ENCODE peak calls at places on chromosomes 12 and 14, in seven cellular contexts. One of them, this sample, is unnamed.

GRCh38 chr12:3237154-3237520 is 160.0 kb downstream of the TSPAN9 start:
- DNase-seq in transverse colon: no peak
- DNase-seq in K562: no peak
- DNase-seq in spleen: no peak
- DNase-seq in suprapubic skin: no peak
- DNase-seq in GM12891: no peak
- DNase-seq in HCT116: no peak
- DNase-seq in this sample: no peak

GRCh38 chr14:59463773-59464650 is 1.2 kb downstream of the GPR135 start:
- DNase-seq in transverse colon: peak
- DNase-seq in GM12891: peak
- DNase-seq in K562: no peak
- DNase-seq in spleen: peak
- DNase-seq in suprapubic skin: no peak
- DNase-seq in HCT116: no peak
- DNase-seq in this sample: no peak

GRCh38 chr12:97313471-97314190 is 149.0 kb upstream of the RMST start:
- DNase-seq in GM12891: no peak
- DNase-seq in HCT116: no peak
- DNase-seq in K562: no peak
- DNase-seq in spleen: no peak
- DNase-seq in transverse colon: no peak
- DNase-seq in suprapubic skin: no peak
- DNase-seq in this sample: no peak

GRCh38 chr14:35879141-35879648 is 53.1 kb downstream of the BRMS1L start:
- DNase-seq in GM12891: no peak
- DNase-seq in K562: no peak
- DNase-seq in HCT116: no peak
- DNase-seq in transverse colon: no peak
- DNase-seq in spleen: no peak
- DNase-seq in suprapubic skin: no peak
- DNase-seq in this sample: no peak

GRCh38 chr14:24943024-24943423 is 106.9 kb downstream of the STXBP6 start:
- DNase-seq in spleen: no peak
- DNase-seq in HCT116: no peak
- DNase-seq in transverse colon: peak
- DNase-seq in suprapubic skin: peak
- DNase-seq in K562: no peak
- DNase-seq in GM12891: no peak
- DNase-seq in this sample: no peak

GRCh38 chr14:87152701-87153100 is 840.3 kb downstream of the GALC start:
- DNase-seq in transverse colon: no peak
- DNase-seq in spleen: no peak
- DNase-seq in HCT116: no peak
- DNase-seq in suprapubic skin: no peak
- DNase-seq in K562: no peak
- DNase-seq in GM12891: no peak
- DNase-seq in this sample: no peak

GRCh38 chr14:100896369-100897060 is 7.0 kb downstream of the RTL1 start:
- DNase-seq in K562: no peak
- DNase-seq in transverse colon: no peak
- DNase-seq in GM12891: no peak
- DNase-seq in suprapubic skin: peak
- DNase-seq in spleen: peak
- DNase-seq in HCT116: no peak
- DNase-seq in this sample: no peak

GRCh38 chr12:127162307-127162706 is 1104.7 kb upstream of the TMEM132C start:
- DNase-seq in suprapubic skin: no peak
- DNase-seq in HCT116: peak
- DNase-seq in transverse colon: no peak
- DNase-seq in GM12891: no peak
- DNase-seq in spleen: no peak
- DNase-seq in K562: peak
- DNase-seq in this sample: no peak

GRCh38 chr12:117085318-117085947 is 13.8 kb downstream of the TESC start:
- DNase-seq in GM12891: no peak
- DNase-seq in HCT116: no peak
- DNase-seq in transverse colon: no peak
- DNase-seq in suprapubic skin: no peak
- DNase-seq in K562: no peak
- DNase-seq in spleen: peak
- DNase-seq in this sample: no peak

GRCh38 chr14:95444132-95445129 is 72.0 kb downstream of the SYNE3 start:
- DNase-seq in transverse colon: no peak
- DNase-seq in suprapubic skin: no peak
- DNase-seq in GM12891: no peak
- DNase-seq in K562: no peak
- DNase-seq in HCT116: no peak
- DNase-seq in spleen: no peak
- DNase-seq in this sample: no peak

GRCh38 chr12:10190558-10191388 is 11.9 kb downstream of the TMEM52B start:
- DNase-seq in HCT116: peak
- DNase-seq in GM12891: peak
- DNase-seq in suprapubic skin: no peak
- DNase-seq in transverse colon: peak
- DNase-seq in spleen: no peak
- DNase-seq in K562: peak
- DNase-seq in this sample: no peak

GRCh38 chr14:94775082-94775874 is 5.4 kb upstream of the GSC start:
- DNase-seq in suprapubic skin: no peak
- DNase-seq in spleen: no peak
- DNase-seq in K562: no peak
- DNase-seq in HCT116: no peak
- DNase-seq in GM12891: no peak
- DNase-seq in transverse colon: no peak
- DNase-seq in this sample: no peak

GRCh38 chr14:92653162-92653651 is 95.2 kb downstream of the LGMN start:
- DNase-seq in transverse colon: no peak
- DNase-seq in K562: no peak
- DNase-seq in GM12891: no peak
- DNase-seq in spleen: no peak
- DNase-seq in suprapubic skin: no peak
- DNase-seq in HCT116: no peak
- DNase-seq in this sample: no peak

DNA sequence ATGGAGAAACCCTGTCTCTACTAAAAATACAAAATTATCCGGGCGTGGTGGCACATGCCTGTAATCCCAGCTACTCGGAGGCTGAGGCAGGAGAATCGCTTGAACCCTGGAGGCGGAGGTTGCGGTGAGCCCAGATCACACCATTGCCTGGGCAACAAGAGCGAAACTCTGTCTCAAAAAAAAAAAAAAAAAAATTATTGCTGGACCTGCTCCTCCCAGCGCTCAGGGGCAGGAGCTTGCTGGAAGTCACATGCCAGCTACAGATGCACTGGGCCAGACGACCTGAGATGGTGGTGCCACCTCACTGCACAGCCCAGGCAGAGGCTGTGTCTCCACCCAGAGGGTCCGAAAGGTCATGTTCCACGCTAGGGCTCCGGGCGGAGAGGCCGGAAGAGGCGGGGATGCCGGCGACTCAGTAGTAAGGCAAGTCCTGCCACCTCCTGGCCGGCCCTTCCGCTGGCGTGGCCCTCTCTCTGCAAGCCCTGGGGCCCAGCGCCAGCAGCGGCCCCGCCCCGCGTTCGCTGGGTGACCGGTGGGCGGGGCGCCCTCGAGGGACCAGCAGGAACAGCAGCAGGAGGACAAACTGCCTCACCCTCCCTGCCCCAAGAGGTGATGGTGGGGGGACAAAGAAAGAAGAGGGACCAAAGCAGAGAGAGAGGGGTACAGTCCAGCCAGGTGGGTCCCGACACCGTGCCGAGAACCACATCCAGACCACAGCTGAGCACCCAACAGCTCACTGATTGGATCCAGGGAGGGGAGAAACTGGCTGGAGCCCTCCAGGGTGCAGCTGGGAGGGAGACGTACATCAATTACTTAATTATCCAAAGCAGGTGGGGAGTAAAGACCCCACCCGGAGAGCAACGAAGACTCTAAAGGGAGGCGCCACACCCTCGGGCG is 3.6 kb upstream of the RHOF start:
- DNase-seq in K562: peak
- DNase-seq in suprapubic skin: peak
- DNase-seq in HCT116: peak
- DNase-seq in spleen: peak
- DNase-seq in GM12891: no peak
- DNase-seq in transverse colon: peak
- DNase-seq in this sample: peak
- TF ChIP-seq POLR2A in K562: peak
- TF ChIP-seq POLR2A in suprapubic skin: no peak
- TF ChIP-seq POLR2A in HCT116: peak
- TF ChIP-seq POLR2A in spleen: no peak
- TF ChIP-seq POLR2A in GM12891: no peak
- TF ChIP-seq POLR2A in transverse colon: peak
- TF ChIP-seq POLR2A in this sample: no peak

DNA sequence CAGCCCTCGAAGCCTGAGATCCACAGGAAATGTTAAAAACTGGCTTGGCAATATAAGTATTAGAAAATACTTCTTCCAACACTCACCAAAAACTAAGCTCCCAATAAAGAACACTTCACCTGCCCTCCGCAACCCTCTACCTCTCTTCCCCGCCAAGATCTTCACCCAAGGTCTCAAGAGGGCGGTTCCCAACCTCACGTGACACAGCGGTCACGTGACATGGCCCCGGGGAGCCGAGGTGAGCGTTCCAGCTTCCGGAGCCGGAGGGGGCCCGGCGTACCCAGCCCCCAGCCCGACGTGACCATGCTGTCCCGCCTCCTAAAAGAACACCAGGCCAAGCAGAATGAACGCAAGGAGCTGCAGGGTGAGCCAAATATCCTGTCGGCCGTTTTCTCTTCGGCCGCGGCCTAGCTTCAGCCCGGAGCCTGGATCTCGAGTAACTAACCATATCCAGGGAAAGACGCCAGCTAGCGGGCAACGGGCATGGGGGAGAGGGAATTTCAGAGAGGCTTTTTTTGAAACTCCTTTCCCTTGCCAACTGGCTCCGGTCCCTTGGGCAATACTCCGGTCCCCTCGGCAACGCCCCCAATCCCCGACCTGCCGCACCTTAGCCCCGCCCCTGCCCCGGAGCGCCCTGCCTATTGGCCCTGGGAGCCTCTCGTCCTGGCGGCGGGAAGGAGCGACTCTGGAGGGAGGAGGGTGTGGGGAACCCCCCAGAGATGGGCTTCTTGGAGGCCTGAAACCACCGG is at the start of gene BLOC1S1:
- DNase-seq in K562: peak
- DNase-seq in HCT116: peak
- DNase-seq in transverse colon: peak
- DNase-seq in suprapubic skin: peak
- DNase-seq in spleen: peak
- DNase-seq in GM12891: peak
- DNase-seq in this sample: no peak
- TF ChIP-seq POLR2AphosphoS5 in K562: peak
- TF ChIP-seq POLR2AphosphoS5 in HCT116: peak
- TF ChIP-seq POLR2AphosphoS5 in transverse colon: peak
- TF ChIP-seq POLR2AphosphoS5 in suprapubic skin: peak
- TF ChIP-seq POLR2AphosphoS5 in spleen: peak
- TF ChIP-seq POLR2AphosphoS5 in GM12891: peak
- TF ChIP-seq POLR2AphosphoS5 in this sample: peak

DNA sequence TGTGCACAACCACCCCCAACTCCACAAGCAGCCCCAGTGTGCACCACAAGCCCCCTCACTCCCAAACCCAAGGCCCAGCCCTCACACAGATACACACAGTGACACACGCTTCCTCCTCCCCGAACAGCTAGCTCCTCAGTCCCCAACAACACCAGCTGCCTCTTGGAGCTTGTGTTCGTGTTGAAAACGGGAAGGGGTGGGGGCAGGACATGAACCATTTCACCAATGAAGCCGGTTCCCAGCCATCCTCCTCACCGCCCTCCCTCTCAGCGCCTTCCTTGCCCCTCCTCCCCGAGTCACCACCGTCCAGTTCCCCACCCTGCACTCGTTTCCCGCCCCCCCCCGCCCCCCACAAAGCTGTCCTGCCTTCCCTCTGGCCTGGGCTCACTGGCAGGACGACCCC is 349 bp upstream of the GPR162 start:
- DNase-seq in HCT116: no peak
- DNase-seq in K562: no peak
- DNase-seq in GM12891: no peak
- DNase-seq in suprapubic skin: peak
- DNase-seq in spleen: no peak
- DNase-seq in transverse colon: peak
- DNase-seq in this sample: no peak
- TF ChIP-seq POLR2A in HCT116: no peak
- TF ChIP-seq POLR2A in K562: no peak
- TF ChIP-seq POLR2A in GM12891: no peak
- TF ChIP-seq POLR2A in suprapubic skin: no peak
- TF ChIP-seq POLR2A in spleen: no peak
- TF ChIP-seq POLR2A in transverse colon: no peak
- TF ChIP-seq POLR2A in this sample: no peak

GRCh38 chr12:119992129-119992705 is 3.2 kb downstream of the BICDL1 start:
- DNase-seq in suprapubic skin: no peak
- DNase-seq in GM12891: no peak
- DNase-seq in K562: no peak
- DNase-seq in HCT116: no peak
- DNase-seq in transverse colon: no peak
- DNase-seq in spleen: no peak
- DNase-seq in this sample: no peak

GRCh38 chr12:119988788-119989618 is at the start of gene BICDL1:
- DNase-seq in transverse colon: peak
- DNase-seq in HCT116: peak
- DNase-seq in K562: peak
- DNase-seq in spleen: peak
- DNase-seq in suprapubic skin: peak
- DNase-seq in GM12891: peak
- DNase-seq in this sample: no peak

GRCh38 chr12:119988440-119988787 is 622 bp upstream of the BICDL1 start:
- DNase-seq in HCT116: no peak
- DNase-seq in GM12891: no peak
- DNase-seq in suprapubic skin: no peak
- DNase-seq in spleen: no peak
- DNase-seq in transverse colon: no peak
- DNase-seq in K562: no peak
- DNase-seq in this sample: no peak

GRCh38 chr12:119990382-119990874 is 1.4 kb downstream of the BICDL1 start:
- DNase-seq in spleen: no peak
- DNase-seq in transverse colon: no peak
- DNase-seq in GM12891: no peak
- DNase-seq in suprapubic skin: no peak
- DNase-seq in K562: no peak
- DNase-seq in HCT116: no peak
- DNase-seq in this sample: no peak

DNA sequence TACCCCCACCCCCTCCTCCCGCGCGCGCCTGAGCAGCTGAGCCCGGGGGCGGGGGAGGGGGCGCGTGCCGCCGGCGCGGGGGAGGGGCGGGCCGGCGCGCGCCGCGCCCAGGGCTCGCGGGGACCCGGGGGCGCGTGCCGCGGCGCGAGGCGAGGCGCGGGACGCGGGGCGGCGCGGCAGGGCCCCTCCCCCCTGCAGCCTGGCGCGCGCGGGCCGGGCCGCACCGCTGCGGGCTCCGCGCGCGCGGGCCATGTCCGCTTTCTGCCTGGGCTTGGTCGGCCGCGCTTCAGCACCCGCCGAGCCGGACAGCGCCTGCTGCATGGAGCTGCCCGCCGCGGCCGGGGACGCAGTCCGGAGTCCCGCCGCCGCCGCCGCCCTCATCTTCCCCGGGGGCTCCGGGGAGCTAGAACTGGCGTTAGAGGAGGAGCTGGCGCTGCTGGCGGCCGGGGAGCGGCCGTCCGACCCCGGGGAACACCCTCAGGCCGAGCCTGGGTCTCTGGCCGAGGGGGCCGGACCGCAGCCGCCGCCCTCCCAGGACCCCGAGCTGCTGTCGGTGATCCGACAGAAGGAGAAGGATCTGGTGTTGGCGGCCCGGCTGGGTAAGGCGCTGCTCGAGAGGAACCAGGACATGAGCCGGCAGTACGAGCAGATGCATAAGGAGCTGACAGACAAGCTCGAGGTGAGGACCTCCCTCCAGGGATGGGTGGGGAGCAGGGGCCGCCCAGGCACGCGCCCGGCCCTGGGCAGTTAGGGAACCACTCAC is 764 bp downstream of the BICDL1 start:
- DNase-seq in transverse colon: peak
- DNase-seq in GM12891: peak
- DNase-seq in spleen: peak
- DNase-seq in HCT116: no peak
- DNase-seq in suprapubic skin: peak
- DNase-seq in K562: peak
- DNase-seq in this sample: no peak
- TF ChIP-seq POLR2AphosphoS5 in transverse colon: no peak
- TF ChIP-seq POLR2AphosphoS5 in GM12891: no peak
- TF ChIP-seq POLR2AphosphoS5 in spleen: peak
- TF ChIP-seq POLR2AphosphoS5 in HCT116: no peak
- TF ChIP-seq POLR2AphosphoS5 in suprapubic skin: no peak
- TF ChIP-seq POLR2AphosphoS5 in K562: no peak
- TF ChIP-seq POLR2AphosphoS5 in this sample: no peak

This sample was measured in vagina.